ENCODE peak calls at places on chromosomes 12 and 14, in nine cellular contexts. U is ovary; M is gastrocnemius medialis; X is left ventricle myocardium inferior; Q is fibroblast of mammary gland; V is omental fat pad; Y is CD8-positive, alpha-beta T cell; H is type B pancreatic cell; L is HFF-Myc. F is an unnamed sample.

GRCh38 chr12:89351489-89352241 is 636 bp downstream of the DUSP6 start:
- DNase-seq in U (peak), M (no peak), X (peak), Q (no peak), V (no peak), Y (no peak), H (no peak), L (no peak), F (no peak)

GRCh38 chr12:81167694-81168093 is 89.8 kb downstream of the ACSS3 start:
- DNase-seq in U (no peak), M (no peak), X (no peak), Q (peak), V (no peak), Y (no peak), H (no peak), L (peak), F (no peak)

GRCh38 chr12:68163546-68164210 is 4.1 kb upstream of the IFNG start:
- DNase-seq in U (no peak), M (no peak), X (no peak), Q (peak), V (no peak), Y (no peak), H (no peak), L (no peak), F (no peak)

GRCh38 chr12:95182868-95183415 is 34.3 kb downstream of the FGD6 start:
- DNase-seq in U (no peak), M (no peak), X (no peak), Q (peak), V (no peak), Y (no peak), H (no peak), L (no peak), F (no peak)

GRCh38 chr14:90624228-90624627 is 192.0 kb downstream of the TTC7B start:
- DNase-seq in U (no peak), M (peak), X (peak), Q (peak), V (no peak), Y (no peak), H (no peak), L (no peak), F (no peak)

GRCh38 chr12:105358789-105359188 is 28.3 kb downstream of the C12orf75 start:
- DNase-seq in U (no peak), M (no peak), X (no peak), Q (no peak), V (no peak), Y (no peak), H (no peak), L (no peak), F (no peak)

GRCh38 chr12:111174283-111175108 is 194.4 kb downstream of the PHETA1 start:
- DNase-seq in U (no peak), M (no peak), X (no peak), Q (no peak), V (no peak), Y (no peak), H (no peak), L (no peak), F (no peak)

GRCh38 chr12:57106021-57106708 is 5.0 kb downstream of the STAT6 start:
- DNase-seq in U (no peak), M (no peak), X (no peak), Q (no peak), V (no peak), Y (no peak), H (no peak), L (no peak), F (no peak)

GRCh38 chr14:91108941-91109611 is 4.8 kb upstream of the DGLUCY start:
- DNase-seq in U (no peak), M (peak), X (no peak), Q (no peak), V (no peak), Y (no peak), H (no peak), L (no peak), F (no peak)

GRCh38 chr14:59537476-59537875 is 39.1 kb downstream of the CCDC175 start:
- DNase-seq in U (no peak), M (no peak), X (no peak), Q (no peak), V (no peak), Y (no peak), H (no peak), L (no peak), F (no peak)

GRCh38 chr14:26204362-26204953 is 393.4 kb downstream of the NOVA1 start:
- DNase-seq in U (no peak), M (no peak), X (no peak), Q (no peak), V (no peak), Y (no peak), H (no peak), L (no peak), F (no peak)

GRCh38 chr12:8156416-8156815 is 399 bp upstream of the ZNF705A start:
- DNase-seq in U (no peak), M (no peak), X (no peak), Q (no peak), V (no peak), Y (no peak), H (no peak), L (no peak), F (no peak)

GRCh38 chr12:80752464-80752863 is 35.8 kb downstream of the MYF5 start:
- DNase-seq in U (no peak), M (no peak), X (no peak), Q (peak), V (no peak), Y (no peak), H (no peak), L (no peak), F (no peak)

GRCh38 chr12:49503674-49504180 is 35.1 kb upstream of the KCNH3 start:
- DNase-seq in U (no peak), M (no peak), X (no peak), Q (peak), V (no peak), Y (no peak), H (no peak), L (no peak), F (no peak)

GRCh38 chr12:14919455-14919854 is 18.9 kb downstream of the ERP27 start:
- DNase-seq in U (no peak), M (no peak), X (no peak), Q (no peak), V (no peak), Y (no peak), H (no peak), L (no peak), F (no peak)

GRCh38 chr12:14923944-14924343 is 14.4 kb downstream of the ERP27 start:
- DNase-seq in U (no peak), M (no peak), X (no peak), Q (no peak), V (no peak), Y (no peak), H (no peak), L (no peak), F (no peak)

GRCh38 chr12:14924541-14924940 is 13.8 kb downstream of the ERP27 start:
- DNase-seq in U (no peak), M (no peak), X (no peak), Q (no peak), V (no peak), Y (no peak), H (no peak), L (no peak), F (no peak)

GRCh38 chr12:14921218-14921617 is 17.1 kb downstream of the ERP27 start:
- DNase-seq in U (no peak), M (no peak), X (no peak), Q (no peak), V (no peak), Y (no peak), H (no peak), L (no peak), F (no peak)

DNA sequence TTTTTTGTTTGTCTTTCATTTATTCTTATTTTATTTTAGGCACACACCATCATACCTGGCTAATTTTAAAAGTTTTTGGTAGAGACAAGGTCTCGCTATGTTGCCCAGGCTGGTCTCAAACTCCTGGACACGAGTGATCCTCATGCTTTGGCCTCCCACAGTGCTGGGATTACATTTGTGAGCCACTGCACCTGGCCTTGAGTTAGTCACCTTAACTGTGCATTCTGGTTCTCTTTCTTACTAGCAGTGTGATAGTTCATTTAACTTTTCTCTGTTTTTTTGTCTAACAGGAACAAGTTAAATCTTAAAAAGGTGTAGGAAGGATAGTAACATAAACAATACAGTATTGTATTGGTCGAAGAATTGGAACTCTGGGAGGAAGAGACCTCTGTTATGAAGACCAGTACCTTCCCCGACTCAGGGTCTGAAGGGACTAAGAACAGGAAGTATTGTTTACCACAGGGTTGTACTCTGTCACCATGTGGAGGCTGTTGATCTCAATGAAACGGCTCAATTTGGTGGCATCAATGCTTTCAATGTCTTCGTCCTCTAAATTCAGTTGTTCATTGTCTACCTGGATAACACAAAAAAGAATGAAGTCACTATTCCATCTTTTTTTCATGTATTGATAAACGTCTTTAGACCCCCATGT is 17.7 kb downstream of the ERP27 start:
- DNase-seq in U (no peak), M (no peak), X (no peak), Q (no peak), V (no peak), Y (no peak), H (no peak), L (no peak), F (no peak)
- TF ChIP-seq CTCF in U (no peak), M (no peak), X (no peak), Q (no peak), V (no peak), Y (no peak), H (no peak), L (no peak), F (no peak)

GRCh38 chr12:100692502-100692901 is 102.1 kb upstream of the ANO4 start:
- DNase-seq in U (no peak), M (no peak), X (no peak), Q (no peak), V (no peak), Y (no peak), H (no peak), L (no peak), F (no peak)
- TF ChIP-seq CTCF in U (no peak), M (no peak), X (no peak), Q (no peak), V (no peak), Y (no peak), H (no peak), L (no peak), F (no peak)

DNA sequence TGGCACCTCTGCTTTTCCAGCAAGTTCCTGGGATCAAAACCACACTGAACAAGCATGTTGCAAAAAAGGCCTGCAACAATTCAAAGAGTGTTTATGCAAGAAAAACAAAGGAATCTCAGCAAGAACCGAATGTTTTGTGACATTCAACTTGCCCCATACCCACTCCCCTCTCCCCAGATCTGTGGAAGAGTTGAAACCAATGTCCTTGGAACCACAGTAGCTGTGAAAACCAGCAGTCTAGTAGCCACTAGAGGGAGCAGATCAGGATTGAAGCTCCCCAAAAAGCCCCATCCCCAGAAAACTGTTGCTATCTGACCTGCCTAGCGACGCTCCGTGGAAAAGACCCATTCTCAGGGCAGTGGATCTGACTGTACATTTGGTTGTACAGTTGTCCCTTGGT is 27.1 kb downstream of the PRKAB1 start:
- DNase-seq in U (no peak), M (no peak), X (no peak), Q (no peak), V (no peak), Y (no peak), H (no peak), L (no peak), F (no peak)
- TF ChIP-seq CTCF in U (no peak), M (peak), X (peak), Q (peak), V (no peak), Y (no peak), H (peak), L (peak), F (no peak)

GRCh38 chr14:97052001-97052400 is 254.8 kb downstream of the VRK1 start:
- DNase-seq in U (no peak), M (no peak), X (no peak), Q (no peak), V (no peak), Y (no peak), H (no peak), L (no peak), F (no peak)

DNA sequence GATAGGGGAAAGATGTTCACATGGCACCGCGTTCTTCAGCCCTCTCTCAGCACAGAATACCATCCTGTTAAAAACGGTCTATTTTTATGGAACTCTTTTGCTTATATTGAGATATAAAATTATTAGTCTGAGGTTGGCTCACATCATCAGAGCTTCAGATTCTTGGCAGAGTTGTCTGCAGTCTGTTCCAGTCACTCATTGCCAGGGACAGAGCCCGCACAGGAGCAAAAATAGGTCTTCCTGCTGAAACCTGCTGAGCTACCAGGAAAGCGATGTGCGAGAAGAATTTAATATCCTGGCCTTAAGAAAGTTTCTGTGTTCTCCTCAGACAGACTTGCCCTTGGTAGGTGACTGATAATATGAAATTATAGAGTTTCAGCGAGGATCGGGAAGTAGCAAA is 249.8 kb downstream of the VRK1 start:
- DNase-seq in U (no peak), M (no peak), X (no peak), Q (no peak), V (no peak), Y (no peak), H (no peak), L (no peak), F (no peak)
- TF ChIP-seq CTCF in U (no peak), M (no peak), X (no peak), Q (no peak), V (no peak), Y (no peak), H (no peak), L (no peak), F (no peak)

DNA sequence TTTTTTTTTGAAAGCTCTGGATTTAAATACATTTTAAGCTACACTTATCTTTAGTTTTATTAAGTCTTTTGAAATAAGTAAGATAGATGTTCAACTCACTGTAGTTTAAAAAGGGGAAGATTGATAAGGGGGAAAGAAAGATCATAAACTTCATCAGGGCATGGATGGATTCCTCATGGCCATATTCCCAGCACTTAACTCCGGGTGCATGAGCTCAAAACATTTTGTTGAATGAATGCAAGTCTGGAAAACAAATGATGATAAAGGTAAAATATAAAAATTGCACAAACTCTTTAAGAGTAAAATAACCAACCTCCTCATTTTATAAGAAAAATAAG is 4.3 kb upstream of the IGF1 start:
- DNase-seq in U (no peak), M (no peak), X (no peak), Q (no peak), V (no peak), Y (no peak), H (no peak), L (no peak), F (no peak)
- TF ChIP-seq CTCF in U (no peak), M (no peak), X (no peak), Q (no peak), V (no peak), Y (peak), H (peak), L (no peak), F (no peak)

GRCh38 chr12:70784042-70784668 is 136.4 kb downstream of the PTPRR start:
- DNase-seq in U (no peak), M (no peak), X (no peak), Q (no peak), V (no peak), Y (no peak), H (no peak), L (no peak), F (no peak)

GRCh38 chr12:70785896-70786295 is 134.6 kb downstream of the PTPRR start:
- DNase-seq in U (no peak), M (no peak), X (no peak), Q (no peak), V (no peak), Y (no peak), H (no peak), L (no peak), F (no peak)

GRCh38 chr12:70783455-70783854 is 137.1 kb downstream of the PTPRR start:
- DNase-seq in U (no peak), M (no peak), X (no peak), Q (no peak), V (no peak), Y (no peak), H (no peak), L (no peak), F (no peak)

GRCh38 chr12:70787612-70788011 is 132.9 kb downstream of the PTPRR start:
- DNase-seq in U (no peak), M (no peak), X (no peak), Q (no peak), V (no peak), Y (no peak), H (no peak), L (no peak), F (no peak)

GRCh38 chr12:70788774-70789173 is 131.8 kb downstream of the PTPRR start:
- DNase-seq in U (no peak), M (no peak), X (no peak), Q (no peak), V (no peak), Y (no peak), H (no peak), L (no peak), F (no peak)
- TF ChIP-seq CTCF in U (no peak), M (no peak), X (no peak), Q (no peak), V (no peak), Y (no peak), H (no peak), L (no peak), F (no peak)